ENCODE peak calls at places on chromosomes 3 and 15, in seven cellular contexts. X, S, W, M, C, A and T are unnamed samples.

GRCh38 chr3:191217331-191217730 is 18.3 kb downstream of the OSTN start:
- DNase-seq in C (no peak), A (no peak), M (no peak), S (no peak), W (no peak), X (no peak), T (no peak)

GRCh38 chr15:71015342-71015741 is 99.9 kb upstream of the THSD4 start:
- DNase-seq in X (no peak), C (no peak), W (no peak), A (no peak), M (no peak), S (no peak), T (no peak)

GRCh38 chr3:62229201-62229600 is 144.1 kb downstream of the FEZF2 start:
- DNase-seq in S (no peak), M (no peak), A (peak), X (no peak), W (no peak), C (no peak), T (no peak)

GRCh38 chr3:196207833-196208607 is 3.2 kb downstream of the ZDHHC19 start:
- DNase-seq in C (peak), X (no peak), W (peak), M (no peak), A (no peak), S (peak), T (peak)

GRCh38 chr3:15875016-15875689 is 77.4 kb upstream of the ANKRD28 start:
- DNase-seq in C (no peak), M (peak), X (no peak), A (no peak), S (no peak), W (no peak), T (no peak)

GRCh38 chr3:125140011-125140813 is 72.3 kb downstream of the SLC12A8 start:
- DNase-seq in W (no peak), C (no peak), S (no peak), A (no peak), M (peak), X (no peak), T (no peak)

GRCh38 chr3:53195602-53196574 is 34.9 kb downstream of the PRKCD start:
- DNase-seq in S (no peak), X (no peak), A (no peak), C (peak), W (peak), M (no peak), T (no peak)

GRCh38 chr3:38137615-38138346 is 680 bp upstream of the MYD88 start:
- DNase-seq in X (no peak), W (no peak), M (no peak), A (no peak), C (no peak), S (no peak), T (peak)

GRCh38 chr3:87298111-87298718 is 21.8 kb upstream of the POU1F1 start:
- DNase-seq in X (no peak), C (no peak), W (no peak), M (peak), S (no peak), A (no peak), T (no peak)

GRCh38 chr3:173502983-173503568 is 105.5 kb downstream of the NLGN1 start:
- DNase-seq in A (peak), C (no peak), X (no peak), W (no peak), M (peak), S (no peak), T (no peak)

GRCh38 chr3:14624498-14624897 is 27.1 kb upstream of the CCDC174 start:
- DNase-seq in C (no peak), X (no peak), M (no peak), A (no peak), S (no peak), W (no peak), T (no peak)